ENCODE peak calls at places on chromosomes 6 and 20, in ten cellular contexts. F is ovary, K is sigmoid colon, G is A549, O is HepG2, J is stomach, D is H1, P is SK-N-SH, B is transverse colon, L is suprapubic skin. V is an unnamed sample.

GRCh38 chr6:109793793-109794192 is 102.7 kb downstream of the FIG4 start:
- DNase-seq in F (no peak), K (no peak), G (peak; percentile 55), O (no peak), J (no peak), D (no peak), P (no peak), B (peak; percentile 33), L (no peak), V (peak; percentile 39)

GRCh38 chr20:47146703-47147102 is 209.8 kb downstream of the ZMYND8 start:
- DNase-seq in F (no peak), K (no peak), G (no peak), O (peak; percentile 74), J (no peak), D (no peak), P (no peak), B (no peak), L (no peak), V (no peak)

GRCh38 chr6:12174878-12175277 is 115.3 kb upstream of the EDN1 start:
- DNase-seq in F (no peak), K (no peak), G (no peak), O (no peak), J (no peak), D (no peak), P (no peak), B (no peak), L (no peak), V (no peak)

GRCh38 chr6:62150048-62150663 is 135.9 kb downstream of the KHDRBS2 start:
- DNase-seq in F (no peak), K (no peak), G (peak; percentile 0), O (peak; percentile 72), J (no peak), D (no peak), P (peak; percentile 29), B (no peak), L (no peak), V (no peak)

GRCh38 chr20:62009322-62009721 is 56.4 kb downstream of the TAF4 start:
- DNase-seq in F (no peak), K (no peak), G (no peak), O (no peak), J (no peak), D (no peak), P (no peak), B (no peak), L (no peak), V (no peak)

GRCh38 chr6:162798546-162798945 is 70.8 kb downstream of the PACRG start:
- DNase-seq in F (no peak), K (no peak), G (no peak), O (no peak), J (no peak), D (no peak), P (no peak), B (no peak), L (no peak), V (no peak)

GRCh38 chr6:149451361-149452061 is 33.3 kb downstream of the ZC3H12D start:
- DNase-seq in F (peak; percentile 46), K (no peak), G (no peak), O (no peak), J (no peak), D (no peak), P (no peak), B (peak; percentile 82), L (peak; percentile 76), V (no peak)

GRCh38 chr6:98880486-98880885 is 46.1 kb downstream of the POU3F2 start:
- DNase-seq in F (no peak), K (no peak), G (no peak), O (no peak), J (no peak), D (no peak), P (no peak), B (no peak), L (no peak), V (no peak)

GRCh38 chr6:149728499-149729234 is 10.8 kb upstream of the LATS1 start:
- DNase-seq in F (no peak), K (no peak), G (no peak), O (no peak), J (no peak), D (no peak), P (no peak), B (no peak), L (no peak), V (no peak)

GRCh38 chr6:26275663-26276062 is 89.3 kb upstream of the BTN3A2 start:
- DNase-seq in F (no peak), K (no peak), G (no peak), O (no peak), J (no peak), D (no peak), P (no peak), B (no peak), L (no peak), V (no peak)
- H3K4me3 ChIP-seq in F (no peak overlapping the region), K (no peak overlapping the region), G (no peak overlapping the region), O (no peak overlapping the region), J (no peak overlapping the region), D (no peak overlapping the region), P (no peak overlapping the region), B (no peak overlapping the region), L (no peak overlapping the region), V (no peak overlapping the region)

DNA sequence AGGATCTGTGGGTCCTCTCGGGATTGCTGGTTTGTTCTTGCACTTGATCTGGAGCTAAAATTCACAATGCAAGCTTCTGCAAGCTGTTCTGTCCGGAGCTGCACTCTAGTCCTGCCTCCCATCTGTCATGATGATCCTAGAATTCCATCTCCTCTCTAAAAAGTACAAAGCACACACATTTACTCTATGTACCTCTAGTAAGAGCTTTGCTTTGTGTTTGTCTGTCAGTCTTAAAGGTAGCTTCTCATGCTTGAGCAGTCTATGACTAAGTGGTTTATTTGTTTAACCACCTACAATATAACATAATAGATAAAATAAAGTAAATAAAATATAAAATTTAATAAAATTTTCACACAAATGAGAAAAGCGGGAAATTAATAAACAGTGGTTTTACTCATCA is 46.0 kb upstream of the PKIB start:
- DNase-seq in F (no peak), K (no peak), G (no peak), O (no peak), J (no peak), D (no peak), P (no peak), B (no peak), L (no peak), V (no peak)
- TF ChIP-seq EP300 in F (no peak), K (no peak), G (no peak), O (no peak), J (no peak), D (no peak), P (no peak), B (no peak), L (no peak), V (no peak)

DNA sequence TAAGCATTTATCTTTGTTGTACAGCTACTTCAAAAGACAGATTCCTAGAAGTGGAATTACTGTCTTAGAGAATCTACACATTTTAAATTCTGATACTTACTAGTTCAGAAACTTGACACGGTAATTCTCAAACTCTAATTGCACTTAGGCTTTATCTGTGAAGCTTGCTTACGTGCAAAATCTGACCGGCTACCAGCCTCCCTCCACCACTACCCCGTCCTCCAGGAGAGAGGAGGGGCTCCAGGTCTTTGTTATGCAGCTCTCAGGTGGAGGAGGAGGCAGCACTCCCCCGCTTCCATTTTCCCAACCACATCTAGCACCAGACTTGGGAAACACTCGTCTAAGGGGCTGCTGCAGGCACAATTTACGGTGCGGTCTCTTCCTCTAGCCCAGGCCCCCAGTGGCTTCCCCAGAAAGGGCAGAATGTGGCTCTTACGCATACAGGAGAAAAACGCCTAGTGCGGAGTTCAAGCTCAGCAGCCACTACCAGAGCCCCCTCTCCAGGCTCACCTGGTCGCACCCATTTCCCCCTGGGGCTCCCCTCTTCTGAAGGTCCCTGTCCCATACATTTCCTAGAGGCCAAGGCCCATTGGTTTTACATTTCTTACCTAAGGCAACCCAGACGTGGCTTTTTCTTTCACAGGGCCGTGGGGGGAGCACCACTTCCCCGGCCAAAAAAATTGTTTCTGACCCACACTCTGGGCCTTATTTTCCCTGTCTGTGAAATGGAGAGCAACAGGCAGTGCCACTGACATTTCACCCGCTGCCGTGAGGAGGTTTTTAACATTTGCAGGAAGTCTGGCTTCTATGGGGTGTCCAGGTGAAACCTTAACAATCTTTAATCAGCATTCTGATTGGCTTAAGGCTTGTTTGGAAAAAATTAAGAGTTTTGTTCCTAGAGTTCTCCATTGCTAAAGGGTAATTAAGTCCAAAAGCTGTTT is 1.6 kb upstream of the TGIF2 start:
- DNase-seq in F (no peak), K (no peak), G (no peak), O (peak; percentile 73), J (no peak), D (peak; percentile 61), P (no peak), B (no peak), L (no peak), V (no peak)
- H3K4me3 ChIP-seq in F (no peak overlapping the region), K (no peak overlapping the region), G (no peak overlapping the region), O (peak overlapping the region; percentile 90), J (no peak overlapping the region), D (peak overlapping the region; percentile 98), P (no peak overlapping the region), B (no peak overlapping the region), L (no peak overlapping the region), V (no peak overlapping the region)

GRCh38 chr6:105711216-105711615 is 308.3 kb upstream of the PREP start:
- DNase-seq in F (no peak), K (no peak), G (no peak), O (no peak), J (no peak), D (no peak), P (no peak), B (no peak), L (no peak), V (no peak)

GRCh38 chr6:105713474-105714118 is 310.7 kb upstream of the PREP start:
- DNase-seq in F (no peak), K (no peak), G (no peak), O (no peak), J (no peak), D (no peak), P (no peak), B (no peak), L (no peak), V (no peak)

GRCh38 chr6:105714846-105715245 is 312.0 kb upstream of the PREP start:
- DNase-seq in F (no peak), K (no peak), G (no peak), O (no peak), J (no peak), D (no peak), P (no peak), B (no peak), L (no peak), V (no peak)
- TF ChIP-seq EP300 in F (no peak), K (no peak), G (no peak), O (no peak), J (no peak), D (no peak), P (no peak), B (no peak), L (no peak), V (no peak)

DNA sequence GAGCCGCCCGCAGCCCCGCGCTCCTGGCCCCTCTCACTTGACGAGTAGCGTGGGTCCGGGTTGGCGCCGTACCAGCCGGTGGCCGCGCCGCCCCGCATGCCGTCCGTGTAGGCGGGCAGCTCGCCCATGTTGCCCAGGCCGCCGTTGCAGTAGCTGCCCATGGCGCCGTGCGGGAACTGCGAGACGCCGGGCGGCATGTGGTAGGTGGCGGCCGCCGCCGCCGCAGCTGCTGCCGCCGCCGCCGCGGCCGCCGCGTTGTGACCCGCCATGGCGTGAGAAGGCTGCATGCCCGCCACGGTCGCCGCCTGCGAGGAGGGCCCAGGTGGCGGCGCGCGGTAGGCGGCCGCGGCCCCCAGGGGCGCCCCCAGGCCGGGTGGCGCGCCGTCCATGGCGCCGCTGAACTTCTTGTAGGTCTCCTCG is 395 bp downstream of the NKX2-4 start:
- DNase-seq in F (peak; percentile 18), K (no peak), G (no peak), O (no peak), J (no peak), D (no peak), P (peak; percentile 65), B (no peak), L (no peak), V (no peak)
- H3K4me3 ChIP-seq in F (no peak overlapping the region), K (no peak overlapping the region), G (peak overlapping the region; percentile 63), O (no peak overlapping the region), J (peak overlapping the region; percentile 11), D (peak overlapping the region; percentile 53), P (peak overlapping the region; percentile 1), B (no peak overlapping the region), L (peak overlapping the region; percentile 40), V (peak overlapping the region; percentile 27)

V was measured in tibial nerve.